ENCODE peak calls at places on chromosomes 11 and 22, in seven cellular contexts. One of them, this sample, is unnamed.

GRCh38 chr22:35275580-35275979 is 18.3 kb downstream of the HMGXB4 start:
- DNase-seq in transverse colon: no peak
- DNase-seq in IMR-90: peak; percentile 66
- DNase-seq in esophagus squamous epithelium: no peak
- DNase-seq in stomach: no peak
- DNase-seq in A549: no peak
- DNase-seq in uterus: no peak
- DNase-seq in this sample: no peak

GRCh38 chr22:45648320-45649070 is 23.1 kb upstream of the ATXN10 start:
- DNase-seq in transverse colon: no peak
- DNase-seq in IMR-90: no peak
- DNase-seq in esophagus squamous epithelium: no peak
- DNase-seq in stomach: no peak
- DNase-seq in A549: no peak
- DNase-seq in uterus: no peak
- DNase-seq in this sample: no peak

GRCh38 chr11:115623021-115623451 is 118.8 kb upstream of the CADM1 start:
- DNase-seq in transverse colon: peak; percentile 59
- DNase-seq in IMR-90: peak; percentile 100
- DNase-seq in esophagus squamous epithelium: no peak
- DNase-seq in stomach: peak; percentile 42
- DNase-seq in A549: peak; percentile 28
- DNase-seq in uterus: peak; percentile 59
- DNase-seq in this sample: peak; percentile 95

GRCh38 chr11:43789700-43790443 is 90.8 kb upstream of the ALKBH3 start:
- DNase-seq in transverse colon: no peak
- DNase-seq in IMR-90: peak; percentile 70
- DNase-seq in esophagus squamous epithelium: no peak
- DNase-seq in stomach: no peak
- DNase-seq in A549: no peak
- DNase-seq in uterus: no peak
- DNase-seq in this sample: no peak

GRCh38 chr11:61912530-61912898 is 4.9 kb downstream of the RAB3IL1 start:
- DNase-seq in transverse colon: no peak
- DNase-seq in IMR-90: no peak
- DNase-seq in esophagus squamous epithelium: no peak
- DNase-seq in stomach: no peak
- DNase-seq in A549: no peak
- DNase-seq in uterus: peak; percentile 14
- DNase-seq in this sample: peak; percentile 61

GRCh38 chr22:28923826-28924732 is 40.7 kb downstream of the ZNRF3 start:
- DNase-seq in transverse colon: peak; percentile 38
- DNase-seq in IMR-90: no peak
- DNase-seq in esophagus squamous epithelium: no peak
- DNase-seq in stomach: peak; percentile 86
- DNase-seq in A549: no peak
- DNase-seq in uterus: no peak
- DNase-seq in this sample: no peak

GRCh38 chr11:111459506-111460270 is 52.5 kb downstream of the BTG4 start:
- DNase-seq in transverse colon: no peak
- DNase-seq in IMR-90: no peak
- DNase-seq in esophagus squamous epithelium: no peak
- DNase-seq in stomach: no peak
- DNase-seq in A549: no peak
- DNase-seq in uterus: no peak
- DNase-seq in this sample: no peak

GRCh38 chr11:69799582-69799981 is 19.6 kb downstream of the FGF3 start:
- DNase-seq in transverse colon: no peak
- DNase-seq in IMR-90: peak; percentile 7
- DNase-seq in esophagus squamous epithelium: no peak
- DNase-seq in stomach: no peak
- DNase-seq in A549: peak; percentile 45
- DNase-seq in uterus: no peak
- DNase-seq in this sample: no peak

GRCh38 chr22:42814215-42814614 is 42.9 kb downstream of the ARFGAP3 start:
- DNase-seq in transverse colon: no peak
- DNase-seq in IMR-90: no peak
- DNase-seq in esophagus squamous epithelium: no peak
- DNase-seq in stomach: no peak
- DNase-seq in A549: no peak
- DNase-seq in uterus: no peak
- DNase-seq in this sample: no peak

GRCh38 chr22:50715776-50716175 is 22.2 kb upstream of the ACR start:
- DNase-seq in transverse colon: no peak
- DNase-seq in IMR-90: no peak
- DNase-seq in esophagus squamous epithelium: no peak
- DNase-seq in stomach: no peak
- DNase-seq in A549: no peak
- DNase-seq in uterus: no peak
- DNase-seq in this sample: no peak

GRCh38 chr11:116294630-116295029 is 478.2 kb downstream of the BUD13 start:
- DNase-seq in transverse colon: no peak
- DNase-seq in IMR-90: peak; percentile 32
- DNase-seq in esophagus squamous epithelium: no peak
- DNase-seq in stomach: no peak
- DNase-seq in A549: no peak
- DNase-seq in uterus: no peak
- DNase-seq in this sample: no peak

GRCh38 chr22:30183861-30184278 is 62.7 kb downstream of the LIF start:
- DNase-seq in transverse colon: no peak
- DNase-seq in IMR-90: peak; percentile 71
- DNase-seq in esophagus squamous epithelium: no peak
- DNase-seq in stomach: no peak
- DNase-seq in A549: no peak
- DNase-seq in uterus: no peak
- DNase-seq in this sample: no peak

GRCh38 chr11:33970984-33971466 is 79.1 kb upstream of the LMO2 start:
- DNase-seq in transverse colon: peak; percentile 32
- DNase-seq in IMR-90: peak; percentile 50
- DNase-seq in esophagus squamous epithelium: no peak
- DNase-seq in stomach: peak; percentile 30
- DNase-seq in A549: peak; percentile 55
- DNase-seq in uterus: peak; percentile 20
- DNase-seq in this sample: peak; percentile 49

GRCh38 chr11:19602906-19603305 is 109.7 kb upstream of the NAV2 start:
- DNase-seq in transverse colon: no peak
- DNase-seq in IMR-90: no peak
- DNase-seq in esophagus squamous epithelium: no peak
- DNase-seq in stomach: no peak
- DNase-seq in A549: no peak
- DNase-seq in uterus: no peak
- DNase-seq in this sample: no peak

GRCh38 chr11:18463439-18463838 is 7.8 kb downstream of the LDHAL6A start:
- DNase-seq in transverse colon: no peak
- DNase-seq in IMR-90: no peak
- DNase-seq in esophagus squamous epithelium: no peak
- DNase-seq in stomach: no peak
- DNase-seq in A549: no peak
- DNase-seq in uterus: no peak
- DNase-seq in this sample: no peak

GRCh38 chr11:85759915-85760314 is 51.0 kb downstream of the SYTL2 start:
- DNase-seq in transverse colon: no peak
- DNase-seq in IMR-90: peak; percentile 94
- DNase-seq in esophagus squamous epithelium: no peak
- DNase-seq in stomach: no peak
- DNase-seq in A549: no peak
- DNase-seq in uterus: no peak
- DNase-seq in this sample: no peak

GRCh38 chr22:49009359-49010063 is 818.2 kb downstream of the BRD1 start:
- DNase-seq in transverse colon: no peak
- DNase-seq in IMR-90: no peak
- DNase-seq in esophagus squamous epithelium: no peak
- DNase-seq in stomach: peak; percentile 16
- DNase-seq in A549: no peak
- DNase-seq in uterus: no peak
- DNase-seq in this sample: no peak

DNA sequence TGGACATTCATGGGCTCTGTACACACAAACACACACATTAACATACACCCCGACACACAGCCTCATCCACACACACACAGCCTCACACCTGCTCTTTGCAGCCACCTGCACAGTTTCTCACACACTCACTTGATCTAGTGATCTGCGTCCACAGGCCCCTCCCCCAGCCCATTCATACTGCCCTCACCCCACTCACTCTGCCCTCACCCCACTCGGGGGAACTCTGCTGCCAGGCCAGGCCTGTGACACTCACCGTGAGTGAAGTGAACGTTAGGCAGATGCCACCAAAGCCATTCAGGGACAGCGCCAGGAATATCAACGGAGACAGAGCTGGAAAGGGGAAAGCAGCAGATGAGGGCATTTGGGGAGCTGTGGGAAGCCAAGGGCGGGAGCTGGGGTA is 15.0 kb downstream of the SLC43A1 start:
- DNase-seq in transverse colon: no peak
- DNase-seq in IMR-90: no peak
- DNase-seq in esophagus squamous epithelium: no peak
- DNase-seq in stomach: no peak
- DNase-seq in A549: no peak
- DNase-seq in uterus: no peak
- DNase-seq in this sample: peak; percentile 56
- H3K27ac ChIP-seq in transverse colon: no peak overlapping the region
- H3K27ac ChIP-seq in IMR-90: no peak overlapping the region
- H3K27ac ChIP-seq in esophagus squamous epithelium: peak overlapping the region; percentile 87
- H3K27ac ChIP-seq in stomach: peak overlapping the region; percentile 92
- H3K27ac ChIP-seq in A549: no peak overlapping the region
- H3K27ac ChIP-seq in uterus: peak overlapping the region; percentile 79
- H3K27ac ChIP-seq in this sample: peak overlapping the region; percentile 89

DNA sequence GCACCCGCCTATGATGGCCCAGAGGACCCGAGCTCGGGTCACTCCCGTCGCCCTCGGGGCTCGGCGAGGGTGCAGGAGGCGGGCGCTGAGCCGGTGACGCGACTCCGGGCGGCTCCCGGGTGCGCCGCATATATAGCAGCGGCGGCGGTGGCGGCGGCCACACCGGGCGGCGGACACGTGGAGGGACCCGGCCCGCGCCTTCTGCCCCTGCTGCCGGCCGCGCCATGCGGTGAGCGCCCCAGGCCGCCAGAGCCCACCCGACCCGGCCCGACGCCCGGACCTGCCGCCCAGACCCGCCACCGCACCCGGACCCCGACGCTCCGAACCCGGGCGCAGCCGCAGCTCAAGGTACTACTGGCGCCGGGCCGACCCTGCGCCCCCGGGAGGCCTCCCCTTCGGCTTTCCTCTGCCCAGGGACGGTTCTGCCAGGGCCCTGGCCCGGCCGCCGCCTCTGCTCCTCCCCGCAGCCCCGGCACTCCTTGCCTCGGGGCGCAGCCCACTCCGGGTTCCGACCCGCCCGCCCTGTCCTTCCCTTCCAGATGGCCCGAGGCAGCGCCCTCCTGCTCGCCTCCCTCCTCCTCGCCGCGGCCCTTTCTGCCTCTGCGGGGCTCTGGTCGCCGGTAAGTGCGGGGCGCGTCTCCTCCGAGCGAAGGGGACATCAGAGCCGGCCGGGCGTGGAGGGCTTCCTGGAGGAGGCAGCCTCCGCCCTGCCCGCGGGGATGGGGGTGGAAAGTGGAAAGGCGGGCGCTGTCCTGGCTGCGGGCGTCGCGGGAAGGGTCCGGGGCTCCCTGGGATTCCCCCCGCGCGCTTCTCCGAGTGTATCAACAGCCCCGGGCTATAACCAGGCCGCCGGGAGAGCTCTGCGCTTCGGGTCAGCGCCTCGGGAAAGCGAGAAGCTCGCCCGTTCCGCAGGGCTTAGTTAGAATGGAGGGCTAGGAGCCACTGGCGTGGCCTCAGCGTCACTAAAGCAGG is at the start of gene GAL:
- DNase-seq in transverse colon: no peak
- DNase-seq in IMR-90: no peak
- DNase-seq in esophagus squamous epithelium: no peak
- DNase-seq in stomach: no peak
- DNase-seq in A549: no peak
- DNase-seq in uterus: no peak
- DNase-seq in this sample: no peak
- TF ChIP-seq POLR2A in transverse colon: no peak
- TF ChIP-seq POLR2A in IMR-90: no peak
- TF ChIP-seq POLR2A in esophagus squamous epithelium: no peak
- TF ChIP-seq POLR2A in stomach: no peak
- TF ChIP-seq POLR2A in A549: peak; percentile 26
- TF ChIP-seq POLR2A in uterus: no peak
- TF ChIP-seq POLR2A in this sample: no peak

DNA sequence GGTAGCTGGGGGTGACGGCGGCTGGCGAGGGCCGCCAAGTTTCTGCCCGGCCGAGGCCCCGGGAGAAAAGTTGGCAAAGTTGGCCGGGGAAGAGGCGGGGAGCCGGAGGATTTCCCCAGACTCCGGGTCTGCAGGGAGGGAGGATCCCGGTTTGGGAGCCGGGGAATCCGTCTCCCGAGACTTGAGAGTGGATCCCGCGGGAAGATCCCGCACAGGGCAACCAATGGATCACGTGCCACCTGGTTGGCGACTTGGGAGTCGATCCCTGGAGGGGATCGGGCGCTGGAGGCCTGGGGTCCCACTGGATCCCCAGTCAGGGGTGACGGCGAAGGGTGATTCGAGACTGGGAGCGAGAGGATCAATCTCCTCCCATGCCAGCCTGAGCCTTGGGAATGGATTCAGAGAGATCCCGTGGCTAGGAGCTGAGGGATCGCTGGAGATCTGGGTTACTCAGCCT is 349 bp downstream of the KIAA1671 start:
- DNase-seq in transverse colon: peak; percentile 71
- DNase-seq in IMR-90: peak; percentile 7
- DNase-seq in esophagus squamous epithelium: no peak
- DNase-seq in stomach: peak; percentile 61
- DNase-seq in A549: peak; percentile 73
- DNase-seq in uterus: no peak
- DNase-seq in this sample: peak; percentile 33
- H3K27ac ChIP-seq in transverse colon: peak overlapping the region; percentile 92
- H3K27ac ChIP-seq in IMR-90: no peak overlapping the region
- H3K27ac ChIP-seq in esophagus squamous epithelium: peak overlapping the region; percentile 91
- H3K27ac ChIP-seq in stomach: peak overlapping the region; percentile 86
- H3K27ac ChIP-seq in A549: peak overlapping the region; percentile 93
- H3K27ac ChIP-seq in uterus: peak overlapping the region; percentile 63
- H3K27ac ChIP-seq in this sample: peak overlapping the region; percentile 75

GRCh38 chr11:1202776-1203504 is 19.9 kb upstream of the MUC5B start:
- DNase-seq in transverse colon: peak; percentile 69
- DNase-seq in IMR-90: peak; percentile 12
- DNase-seq in esophagus squamous epithelium: no peak
- DNase-seq in stomach: peak; percentile 76
- DNase-seq in A549: peak; percentile 89
- DNase-seq in uterus: peak; percentile 53
- DNase-seq in this sample: peak; percentile 65

GRCh38 chr11:1205987-1206331 is 16.9 kb upstream of the MUC5B start:
- DNase-seq in transverse colon: no peak
- DNase-seq in IMR-90: no peak
- DNase-seq in esophagus squamous epithelium: no peak
- DNase-seq in stomach: no peak
- DNase-seq in A549: no peak
- DNase-seq in uterus: no peak
- DNase-seq in this sample: no peak

GRCh38 chr11:1203505-1204271 is 19.2 kb upstream of the MUC5B start:
- DNase-seq in transverse colon: peak; percentile 32
- DNase-seq in IMR-90: no peak
- DNase-seq in esophagus squamous epithelium: no peak
- DNase-seq in stomach: peak; percentile 28
- DNase-seq in A549: no peak
- DNase-seq in uterus: no peak
- DNase-seq in this sample: peak; percentile 18

GRCh38 chr11:1205121-1205986 is 17.5 kb upstream of the MUC5B start:
- DNase-seq in transverse colon: peak; percentile 10
- DNase-seq in IMR-90: no peak
- DNase-seq in esophagus squamous epithelium: no peak
- DNase-seq in stomach: no peak
- DNase-seq in A549: no peak
- DNase-seq in uterus: no peak
- DNase-seq in this sample: no peak

GRCh38 chr11:1204381-1205101 is 18.3 kb upstream of the MUC5B start:
- DNase-seq in transverse colon: no peak
- DNase-seq in IMR-90: no peak
- DNase-seq in esophagus squamous epithelium: no peak
- DNase-seq in stomach: no peak
- DNase-seq in A549: no peak
- DNase-seq in uterus: no peak
- DNase-seq in this sample: peak; percentile 18
- TF ChIP-seq POLR2A in transverse colon: no peak
- TF ChIP-seq POLR2A in IMR-90: no peak
- TF ChIP-seq POLR2A in esophagus squamous epithelium: no peak
- TF ChIP-seq POLR2A in stomach: no peak
- TF ChIP-seq POLR2A in A549: no peak
- TF ChIP-seq POLR2A in uterus: no peak
- TF ChIP-seq POLR2A in this sample: no peak